ENCODE peak calls at places on chromosomes 12 and 14, in seven cellular contexts. One of them, this sample, is unnamed.

GRCh38 chr14:56474419-56475022 is 105.1 kb upstream of the TMEM260 start:
- DNase-seq in frontal cortex: peak
- DNase-seq in astrocyte: peak
- DNase-seq in stomach: no peak
- DNase-seq in GM13977: peak
- DNase-seq in HTR-8/SVneo: peak
- DNase-seq in NCI-H1092: peak
- DNase-seq in this sample: no peak

GRCh38 chr12:9925746-9926393 is 6.3 kb downstream of the CLEC2A start:
- DNase-seq in HTR-8/SVneo: peak
- DNase-seq in NCI-H1092: peak
- DNase-seq in astrocyte: peak
- DNase-seq in GM13977: no peak
- DNase-seq in frontal cortex: peak
- DNase-seq in stomach: no peak
- DNase-seq in this sample: no peak

GRCh38 chr12:86264451-86265328 is 8.5 kb upstream of the MGAT4C start:
- DNase-seq in astrocyte: no peak
- DNase-seq in GM13977: no peak
- DNase-seq in NCI-H1092: peak
- DNase-seq in frontal cortex: no peak
- DNase-seq in stomach: peak
- DNase-seq in HTR-8/SVneo: no peak
- DNase-seq in this sample: no peak

GRCh38 chr12:113207621-113208040 is 13.6 kb upstream of the TPCN1 start:
- DNase-seq in HTR-8/SVneo: no peak
- DNase-seq in frontal cortex: no peak
- DNase-seq in astrocyte: no peak
- DNase-seq in NCI-H1092: no peak
- DNase-seq in GM13977: no peak
- DNase-seq in stomach: no peak
- DNase-seq in this sample: no peak

GRCh38 chr14:74551903-74552371 is 58.4 kb downstream of the ISCA2 start:
- DNase-seq in astrocyte: no peak
- DNase-seq in stomach: no peak
- DNase-seq in NCI-H1092: no peak
- DNase-seq in HTR-8/SVneo: no peak
- DNase-seq in GM13977: no peak
- DNase-seq in frontal cortex: peak
- DNase-seq in this sample: no peak

GRCh38 chr12:96503971-96504370 is 14.6 kb downstream of the CFAP54 start:
- DNase-seq in GM13977: no peak
- DNase-seq in stomach: no peak
- DNase-seq in NCI-H1092: no peak
- DNase-seq in frontal cortex: no peak
- DNase-seq in astrocyte: no peak
- DNase-seq in HTR-8/SVneo: no peak
- DNase-seq in this sample: no peak

GRCh38 chr14:87152701-87153100 is 840.3 kb downstream of the GALC start:
- DNase-seq in stomach: no peak
- DNase-seq in astrocyte: no peak
- DNase-seq in HTR-8/SVneo: no peak
- DNase-seq in GM13977: no peak
- DNase-seq in frontal cortex: no peak
- DNase-seq in NCI-H1092: no peak
- DNase-seq in this sample: no peak

GRCh38 chr12:31037028-31037427 is 36.6 kb upstream of the DDX11 start:
- DNase-seq in GM13977: no peak
- DNase-seq in HTR-8/SVneo: no peak
- DNase-seq in astrocyte: no peak
- DNase-seq in stomach: no peak
- DNase-seq in frontal cortex: no peak
- DNase-seq in NCI-H1092: no peak
- DNase-seq in this sample: no peak

GRCh38 chr14:70662816-70663215 is 21.1 kb downstream of the TTC9 start:
- DNase-seq in NCI-H1092: no peak
- DNase-seq in HTR-8/SVneo: no peak
- DNase-seq in frontal cortex: no peak
- DNase-seq in astrocyte: no peak
- DNase-seq in GM13977: no peak
- DNase-seq in stomach: no peak
- DNase-seq in this sample: no peak

This sample was measured in cortex of kidney.